ENCODE peak calls at places on chromosomes 5 and 9, in nine cellular contexts. R is tibial nerve, Y is IMR-90, W is esophagus muscularis mucosa, V is ovary, T is transverse colon, B is spleen, U is heart left ventricle, O is vagina. P is an unnamed sample. For H3K4me1, the result is how much of the 10 kb centered on the place peaks cover.

GRCh38 chr5:174614500-174615135 is 109.8 kb upstream of the MSX2 start:
- DNase-seq in U (no peak), V (no peak), T (no peak), O (no peak), R (no peak), B (no peak), Y (no peak), W (no peak), P (no peak)

GRCh38 chr5:131252824-131253171 is 11.1 kb upstream of the CDC42SE2 start:
- DNase-seq in O (no peak), W (no peak), V (no peak), B (peak), T (peak), U (peak), Y (no peak), R (peak), P (peak)

GRCh38 chr9:83204047-83204446 is 141.1 kb upstream of the RASEF start:
- DNase-seq in O (no peak), B (no peak), U (no peak), R (no peak), T (no peak), W (no peak), Y (no peak), V (no peak), P (no peak)

GRCh38 chr9:121736964-121737462 is 85.6 kb downstream of the DAB2IP start:
- DNase-seq in O (no peak), W (no peak), U (peak), Y (no peak), R (peak), T (peak), V (peak), B (no peak), P (peak)

GRCh38 chr5:40904205-40904993 is 4.9 kb upstream of the C7 start:
- DNase-seq in R (peak), U (peak), O (no peak), B (no peak), T (peak), V (peak), Y (peak), W (no peak), P (peak)

GRCh38 chr5:92904021-92904420 is 677.0 kb downstream of the NR2F1-AS1 start:
- DNase-seq in T (no peak), R (no peak), W (no peak), U (no peak), B (no peak), V (no peak), O (no peak), Y (no peak), P (no peak)

GRCh38 chr9:112017878-112018277 is 121.3 kb downstream of the UGCG start:
- DNase-seq in O (no peak), Y (no peak), W (no peak), V (no peak), T (no peak), R (no peak), B (no peak), U (no peak), P (no peak)

GRCh38 chr9:112063151-112063550 is 111.9 kb downstream of the SUSD1 start:
- DNase-seq in W (no peak), U (no peak), Y (no peak), T (no peak), O (no peak), B (no peak), R (no peak), V (no peak), P (no peak)

GRCh38 chr9:98263482-98264357 is 8.3 kb upstream of the TBC1D2 start:
- DNase-seq in B (peak), U (peak), V (peak), Y (peak), W (no peak), R (peak), T (peak), O (no peak), P (peak)

GRCh38 chr5:141919218-141920129 is 4.2 kb upstream of the DELE1 start:
- DNase-seq in V (no peak), T (peak), W (no peak), Y (no peak), U (no peak), O (no peak), B (no peak), R (no peak), P (peak)

GRCh38 chr9:27352457-27353188 is 55.7 kb upstream of the EQTN start:
- DNase-seq in B (no peak), Y (no peak), U (no peak), O (no peak), R (no peak), V (no peak), T (no peak), W (no peak), P (no peak)

GRCh38 chr5:172939561-172939960 is 19.7 kb upstream of the RPL26L1 start:
- DNase-seq in W (no peak), O (no peak), Y (peak), T (no peak), V (no peak), R (no peak), U (no peak), B (peak), P (peak)

GRCh38 chr5:61586096-61587084 is 254.3 kb downstream of the ZSWIM6 start:
- DNase-seq in R (peak), U (no peak), Y (no peak), V (no peak), O (no peak), B (no peak), T (no peak), W (no peak), P (peak)

GRCh38 chr5:9820696-9821449 is 190.7 kb upstream of the TAS2R1 start:
- DNase-seq in B (no peak), U (no peak), V (no peak), W (no peak), R (no peak), Y (peak), T (no peak), O (no peak), P (no peak)

GRCh38 chr5:4879693-4880303 is 260.3 kb upstream of the ADAMTS16 start:
- DNase-seq in B (no peak), O (peak), R (peak), Y (peak), U (peak), W (peak), T (peak), V (peak), P (peak)

GRCh38 chr5:132500931-132501628 is 10.5 kb upstream of the IRF1 start:
- DNase-seq in V (peak), R (peak), O (peak), Y (peak), T (peak), B (peak), W (peak), U (peak), P (peak)

GRCh38 chr9:92468206-92468605 is 14.1 kb downstream of the ASPN start:
- DNase-seq in Y (peak), W (no peak), T (no peak), R (no peak), U (no peak), O (no peak), B (no peak), V (no peak), P (no peak)

GRCh38 chr9:84375954-84376353 is 35.4 kb upstream of the SLC28A3 start:
- DNase-seq in W (no peak), V (no peak), T (no peak), B (no peak), R (no peak), Y (no peak), U (no peak), O (no peak), P (no peak)

GRCh38 chr5:168736201-168736940 is 157.2 kb upstream of the PANK3 start:
- DNase-seq in T (no peak), V (no peak), R (no peak), Y (no peak), W (no peak), U (peak), O (peak), B (no peak), P (no peak)

GRCh38 chr5:154741415-154741814 is 13.8 kb upstream of the LARP1 start:
- DNase-seq in W (no peak), Y (no peak), R (no peak), U (no peak), T (no peak), O (no peak), B (no peak), V (no peak), P (no peak)

GRCh38 chr5:38208782-38209378 is 49.5 kb upstream of the EGFLAM start:
- DNase-seq in Y (peak), W (peak), V (peak), U (no peak), B (no peak), T (no peak), R (no peak), O (no peak), P (peak)

GRCh38 chr9:125587819-125588460 is 119.1 kb downstream of the MAPKAP1 start:
- DNase-seq in B (no peak), O (no peak), R (no peak), Y (no peak), W (no peak), V (no peak), T (no peak), U (no peak), P (no peak)

DNA sequence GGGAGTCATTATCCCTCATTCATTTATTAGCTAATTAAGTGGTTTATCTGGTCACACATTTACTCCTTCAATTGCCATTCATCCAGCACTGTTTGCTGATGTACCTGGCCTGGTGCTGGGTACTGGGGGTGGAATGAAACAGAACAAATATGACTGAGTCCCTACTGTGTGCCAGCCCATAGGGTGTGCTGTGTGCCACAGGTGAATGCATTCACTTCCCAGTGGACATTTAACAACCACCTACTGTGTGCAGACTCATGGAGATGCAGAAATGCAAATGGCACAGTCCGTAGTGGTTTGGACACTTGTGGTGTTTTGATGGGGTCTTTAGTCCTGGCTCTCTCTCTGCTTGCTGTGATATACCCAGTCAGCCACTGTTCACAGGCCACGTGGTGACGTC is 10.5 kb downstream of the NEK6 start:
- DNase-seq in O (no peak), Y (no peak), R (no peak), W (no peak), U (no peak), T (no peak), B (no peak), V (no peak), P (no peak)
- H3K4me1 ChIP-seq in O (half or more), Y (half or more), R (half or more), W (under half), U (half or more), T (half or more), B (half or more), V (under half), P (under half)

GRCh38 chr5:68454766-68455165 is 239.2 kb downstream of the PIK3R1 start:
- DNase-seq in Y (no peak), U (no peak), B (no peak), O (no peak), T (no peak), W (no peak), V (no peak), R (no peak), P (no peak)
- TF ChIP-seq POLR2A in Y (no peak), U (no peak), B (no peak), O (no peak), T (no peak), W (no peak), V (no peak), R (no peak), P (no peak)

DNA sequence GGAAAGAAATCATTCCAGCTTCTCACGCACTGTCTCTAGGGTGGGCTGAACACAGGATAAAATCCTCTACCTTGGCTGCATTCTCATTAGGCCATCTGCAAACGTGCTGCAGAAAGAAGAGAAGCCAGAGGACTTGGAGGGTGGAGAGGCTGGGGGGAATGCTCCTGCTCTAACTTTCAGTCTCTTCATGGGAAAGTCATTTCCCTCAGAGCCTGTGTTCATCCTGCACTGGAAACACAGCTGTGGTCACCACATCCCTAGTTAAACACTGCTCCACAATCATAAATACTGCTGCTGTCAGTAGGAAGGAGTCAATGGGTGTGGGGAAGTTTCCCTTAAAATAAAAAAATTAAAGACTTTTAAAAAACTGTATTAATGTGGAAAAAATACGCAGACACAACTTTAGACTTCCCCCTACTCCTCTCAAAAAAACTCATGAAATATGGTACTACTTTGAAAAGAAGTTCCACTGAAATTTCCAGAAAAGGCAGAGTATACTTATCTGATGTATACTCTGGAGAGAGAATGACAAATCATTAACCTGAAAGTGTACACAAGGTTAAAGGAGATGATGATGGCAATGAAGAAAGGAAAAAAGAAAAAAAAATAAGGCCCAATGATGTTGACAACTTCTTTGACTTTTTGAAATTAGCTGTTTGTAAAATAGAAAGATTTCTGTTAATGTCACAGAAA is 46.8 kb downstream of the LHFPL2 start:
- DNase-seq in B (no peak), T (no peak), V (no peak), Y (peak), O (no peak), R (no peak), W (no peak), U (no peak), P (no peak)
- H3K4me1 ChIP-seq in B (under half), T (under half), V (under half), Y (under half), O (under half), R (under half), W (under half), U (under half), P (under half)

GRCh38 chr5:116088062-116088461 is 3.2 kb downstream of the COMMD10 start:
- DNase-seq in Y (no peak), R (no peak), T (no peak), U (no peak), O (no peak), W (no peak), V (no peak), B (no peak), P (no peak)

GRCh38 chr5:116084231-116084630 is 594 bp upstream of the COMMD10 start:
- DNase-seq in U (no peak), B (peak), R (no peak), Y (peak), T (peak), W (no peak), V (peak), O (no peak), P (no peak)

GRCh38 chr5:116090192-116090790 is 5.5 kb downstream of the COMMD10 start:
- DNase-seq in R (no peak), W (no peak), T (no peak), V (no peak), Y (no peak), B (no peak), O (no peak), U (no peak), P (no peak)

GRCh38 chr5:116084891-116085715 is at the start of gene COMMD10:
- DNase-seq in Y (peak), U (peak), R (peak), B (peak), T (peak), W (no peak), O (no peak), V (peak), P (peak)
- TF ChIP-seq POLR2A in Y (peak), U (peak), R (no peak), B (no peak), T (peak), W (no peak), O (peak), V (peak), P (peak)

DNA sequence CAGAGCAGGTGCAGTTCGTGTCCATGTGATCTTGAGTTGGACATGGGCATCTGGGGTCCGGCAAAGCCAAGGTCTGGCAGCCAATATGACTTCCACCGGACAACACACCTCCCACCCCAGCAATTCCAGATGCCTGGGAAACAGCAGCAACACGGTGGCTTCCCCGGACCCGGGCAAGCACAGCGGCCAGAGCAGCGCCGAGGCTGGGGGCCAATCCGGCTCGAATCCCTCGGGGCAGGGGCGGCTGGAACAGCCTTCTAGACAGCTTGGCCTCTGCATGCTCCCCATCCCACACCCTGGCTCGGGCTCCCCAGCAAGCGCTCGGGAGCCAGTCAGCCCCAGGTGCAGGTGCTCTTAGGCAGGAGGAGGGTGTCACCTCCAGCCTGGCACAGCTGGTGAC is 28.0 kb downstream of the DBH start:
- DNase-seq in V (no peak), R (no peak), U (no peak), O (no peak), Y (no peak), B (no peak), W (no peak), T (no peak), P (no peak)
- H3K4me1 ChIP-seq in V (under half), R (under half), U (under half), O (under half), Y (under half), B (under half), W (under half), T (under half), P (under half)

DNA sequence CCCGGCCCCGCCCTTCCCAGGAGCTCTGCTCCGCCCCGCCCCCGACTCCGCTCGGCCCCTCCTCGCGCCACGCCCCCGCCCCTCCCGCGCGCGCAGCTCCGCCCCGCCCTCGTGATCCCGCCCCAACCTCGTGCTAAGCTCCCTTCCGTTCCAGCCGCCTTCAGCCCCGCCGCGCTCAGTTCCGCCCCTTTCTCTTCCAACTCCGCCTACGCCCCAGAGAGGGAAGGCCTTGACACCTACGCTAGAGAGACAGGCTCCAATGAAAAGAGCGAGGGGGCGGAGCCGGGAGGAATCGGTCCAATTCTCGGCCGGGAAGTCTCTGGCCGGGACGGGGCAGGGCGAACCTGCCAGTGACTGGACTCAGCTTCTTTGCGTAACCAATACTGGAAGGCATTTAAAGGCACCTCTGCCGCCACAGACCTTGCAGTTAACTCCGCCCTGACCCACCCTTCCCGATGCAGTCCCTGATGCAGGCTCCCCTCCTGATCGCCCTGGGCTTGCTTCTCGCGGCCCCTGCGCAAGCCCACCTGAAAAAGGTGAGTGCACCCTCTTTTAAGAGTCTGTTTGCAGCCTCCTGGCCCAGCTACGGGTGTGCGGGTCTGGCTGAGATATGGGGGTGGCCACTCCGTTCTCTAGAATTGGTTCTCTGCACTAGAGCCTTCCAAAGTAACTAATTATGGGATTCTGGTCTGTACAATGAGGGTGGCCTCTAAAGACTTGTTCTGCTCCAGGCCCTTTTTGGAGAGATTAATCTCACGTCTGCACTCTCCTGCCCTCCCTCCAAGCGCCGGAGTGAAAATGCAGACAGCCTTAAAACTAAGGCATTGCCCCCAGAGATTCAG is at the start of gene GM2A:
- DNase-seq in O (peak), B (peak), T (peak), V (peak), Y (peak), U (peak), R (peak), W (peak), P (peak)
- TF ChIP-seq POLR2A in O (peak), B (peak), T (peak), V (peak), Y (peak), U (peak), R (peak), W (peak), P (peak)

DNA sequence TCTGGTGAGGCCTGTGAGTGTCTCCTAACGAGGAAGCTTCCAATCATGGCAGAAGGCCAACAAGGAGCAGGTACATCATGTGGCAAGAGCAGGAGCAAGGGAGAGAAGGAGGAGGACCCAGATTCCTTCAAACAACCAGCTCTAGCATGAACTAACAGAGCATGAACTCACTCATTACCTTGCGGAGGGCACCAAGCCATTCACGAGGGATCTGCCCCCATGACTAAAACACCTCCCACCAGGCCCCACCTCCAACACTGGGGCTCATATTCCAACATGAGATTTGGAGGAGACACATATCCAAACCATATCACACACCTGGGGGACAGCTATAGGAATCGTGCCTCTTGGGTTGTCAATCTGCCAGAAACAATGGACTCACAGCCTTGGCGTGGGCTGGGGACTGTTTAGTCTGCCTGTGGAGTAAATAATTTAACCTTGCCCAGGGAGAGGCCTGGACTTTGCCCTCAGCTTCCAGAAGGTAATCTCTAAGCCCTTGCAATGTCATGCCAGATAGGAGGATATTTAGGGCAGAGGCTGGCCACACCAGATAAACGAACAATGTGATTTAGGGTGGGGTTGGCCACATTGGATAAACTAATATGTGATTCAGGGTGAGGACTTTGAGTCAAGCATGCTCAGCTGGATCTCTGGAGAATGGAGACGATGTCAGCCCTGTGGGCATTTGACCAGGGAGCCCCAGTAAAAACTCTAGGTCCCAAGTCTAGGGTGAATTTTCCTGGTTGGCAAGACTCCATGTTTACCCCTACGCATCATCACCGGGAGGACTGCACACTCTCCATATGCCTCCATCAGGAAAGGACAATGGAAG is 13.6 kb upstream of the VDAC1 start:
- DNase-seq in V (no peak), W (no peak), B (peak), O (no peak), Y (peak), R (no peak), U (no peak), T (peak), P (no peak)
- H3K4me1 ChIP-seq in V (under half), W (under half), B (under half), O (under half), Y (under half), R (under half), U (under half), T (under half), P (under half)

DNA sequence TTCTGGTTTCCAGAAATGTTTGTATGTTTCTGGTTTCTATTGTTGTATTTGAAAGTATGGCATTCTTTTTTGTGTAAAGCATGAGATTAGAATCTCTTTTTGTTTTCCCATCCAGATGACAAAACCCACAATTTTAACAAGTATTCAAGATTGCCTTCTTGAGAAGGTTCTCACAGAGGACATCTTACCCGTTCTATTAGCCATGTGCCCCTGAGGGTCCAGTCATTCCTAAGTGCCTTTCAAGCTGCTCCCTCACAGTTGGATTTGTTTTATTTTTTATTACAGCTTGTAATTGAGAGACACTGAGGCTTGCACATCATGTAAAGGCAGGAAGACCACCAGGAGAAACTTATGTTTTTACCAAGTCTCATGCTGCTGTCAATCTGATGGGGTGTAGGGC is 19.3 kb upstream of the LOX start:
- DNase-seq in V (no peak), R (no peak), T (no peak), B (no peak), O (no peak), Y (no peak), W (no peak), U (no peak), P (no peak)
- TF ChIP-seq POLR2A in V (no peak), R (no peak), T (no peak), B (no peak), O (no peak), Y (no peak), W (no peak), U (no peak), P (no peak)